ENCODE peak calls at places on chromosomes 13 and 19, in five cellular contexts. Y, K, P, V and R are unnamed samples.

GRCh38 chr13:74226791-74227475 is 92.7 kb upstream of the KLF12 start:
- DNase-seq in V (no peak), Y (no peak), P (no peak), K (no peak), R (no peak)

GRCh38 chr19:55641376-55642152 is 762 bp downstream of the ZNF580 start:
- DNase-seq in P (no peak), K (no peak), Y (peak; percentile 30), V (no peak), R (peak; percentile 55)

GRCh38 chr19:38739440-38740251 is 4.6 kb downstream of the CAPN12 start:
- DNase-seq in P (no peak), V (no peak), K (no peak), Y (no peak), R (no peak)

GRCh38 chr13:77868717-77869116 is 49.9 kb downstream of the EDNRB start:
- DNase-seq in Y (no peak), K (no peak), P (peak; percentile 59), V (no peak), R (peak; percentile 44)

GRCh38 chr13:87872813-87873212 is 201.6 kb downstream of the SLITRK5 start:
- DNase-seq in P (peak; percentile 27), V (no peak), Y (no peak), K (no peak), R (no peak)

GRCh38 chr13:97726664-97727235 is 226.7 kb upstream of the IPO5 start:
- DNase-seq in P (no peak), Y (no peak), K (no peak), V (peak; percentile 52), R (peak; percentile 40)

GRCh38 chr13:26022538-26023292 is 29.1 kb downstream of the SHISA2 start:
- DNase-seq in Y (no peak), V (no peak), P (peak; percentile 97), K (peak; percentile 94), R (peak; percentile 48)

GRCh38 chr19:50205681-50206138 is 2.3 kb downstream of the MYH14 start:
- DNase-seq in K (no peak), Y (no peak), P (no peak), V (no peak), R (no peak)

GRCh38 chr13:114013952-114014629 is 40.2 kb upstream of the C13orf46 start:
- DNase-seq in K (no peak), Y (no peak), V (no peak), P (no peak), R (no peak)

GRCh38 chr19:12783226-12783848 is 7.9 kb upstream of the JUNB start:
- DNase-seq in P (no peak), K (no peak), Y (peak; percentile 56), V (no peak), R (no peak)

GRCh38 chr19:51727349-51727880 is 3.6 kb upstream of the HAS1 start:
- DNase-seq in Y (no peak), V (no peak), K (no peak), P (peak; percentile 75), R (no peak)

GRCh38 chr19:2242092-2242537 is 5.5 kb downstream of the SF3A2 start:
- DNase-seq in P (no peak), K (no peak), V (no peak), Y (no peak), R (no peak)

GRCh38 chr19:33810821-33811220 is 14.2 kb downstream of the KCTD15 start:
- DNase-seq in Y (no peak), K (no peak), P (no peak), V (no peak), R (no peak)

GRCh38 chr13:46801831-46802230 is 4.9 kb upstream of the ESD start:
- DNase-seq in V (no peak), P (peak; percentile 20), K (no peak), Y (no peak), R (no peak)

GRCh38 chr19:28542394-28543243 is 670.3 kb downstream of the UQCRFS1 start:
- DNase-seq in K (no peak), Y (no peak), V (no peak), P (no peak), R (no peak)

GRCh38 chr13:27922974-27923612 is 3.3 kb downstream of the PDX1 start:
- DNase-seq in P (no peak), V (no peak), K (no peak), Y (no peak), R (no peak)

GRCh38 chr13:89982406-89983085 is 1364.9 kb upstream of the MIR17HG start:
- DNase-seq in V (no peak), K (no peak), P (no peak), Y (no peak), R (no peak)

GRCh38 chr19:14248578-14249011 is 42.6 kb upstream of the ADGRL1 start:
- DNase-seq in P (peak; percentile 43), V (peak; percentile 14), Y (peak; percentile 24), K (no peak), R (peak; percentile 92)

GRCh38 chr19:32671883-32672282 is 3.1 kb downstream of the ANKRD27 start:
- DNase-seq in Y (no peak), K (peak; percentile 19), V (no peak), P (no peak), R (no peak)

GRCh38 chr13:99322297-99323103 is 15.3 kb upstream of the GPR183 start:
- DNase-seq in K (no peak), P (peak; percentile 59), Y (peak; percentile 46), V (no peak), R (no peak)

GRCh38 chr19:52170863-52171320 is 529 bp downstream of the ZNF836 start:
- DNase-seq in V (no peak), K (peak; percentile 64), P (no peak), Y (peak; percentile 15), R (peak; percentile 16)

GRCh38 chr19:47658431-47659383 is 49.8 kb downstream of the BICRA start:
- DNase-seq in Y (no peak), K (peak; percentile 38), V (no peak), P (no peak), R (no peak)

GRCh38 chr19:5148794-5149190 is 179.9 kb downstream of the KDM4B start:
- DNase-seq in V (no peak), P (no peak), K (no peak), Y (no peak), R (no peak)

GRCh38 chr19:3360494-3361383 is 5.6 kb upstream of the NFIC start:
- DNase-seq in V (no peak), P (peak; percentile 31), Y (peak; percentile 72), K (peak; percentile 92), R (peak; percentile 75)

GRCh38 chr13:90402102-90402501 is 945.4 kb upstream of the MIR17HG start:
- DNase-seq in K (no peak), V (no peak), Y (no peak), P (no peak), R (no peak)

GRCh38 chr13:98267080-98267912 is 90.2 kb upstream of the RNF113B start:
- DNase-seq in P (no peak), V (peak; percentile 10), K (no peak), Y (no peak), R (no peak)

GRCh38 chr13:32277838-32278237 is 37.3 kb downstream of the ZAR1L start:
- DNase-seq in V (no peak), Y (no peak), K (no peak), P (no peak), R (no peak)

GRCh38 chr19:6730153-6730804 is 7.1 kb downstream of the GPR108 start:
- DNase-seq in K (peak; percentile 70), Y (peak; percentile 18), V (peak; percentile 81), P (no peak), R (peak; percentile 62)

GRCh38 chr13:93225610-93226009 is 997 bp upstream of the GPC6 start:
- DNase-seq in V (no peak), Y (no peak), K (no peak), P (peak; percentile 46), R (no peak)
- TF ChIP-seq CTCF in V (no peak), Y (no peak), K (no peak), P (no peak), R (no peak)

GRCh38 chr13:110421696-110422395 is 114.8 kb downstream of the COL4A2 start:
- DNase-seq in P (no peak), V (no peak), Y (no peak), K (no peak), R (no peak)
- H3K27ac ChIP-seq in P (no peak overlapping the region), V (no peak overlapping the region), Y (no peak overlapping the region), K (no peak overlapping the region), R (no peak overlapping the region)

DNA sequence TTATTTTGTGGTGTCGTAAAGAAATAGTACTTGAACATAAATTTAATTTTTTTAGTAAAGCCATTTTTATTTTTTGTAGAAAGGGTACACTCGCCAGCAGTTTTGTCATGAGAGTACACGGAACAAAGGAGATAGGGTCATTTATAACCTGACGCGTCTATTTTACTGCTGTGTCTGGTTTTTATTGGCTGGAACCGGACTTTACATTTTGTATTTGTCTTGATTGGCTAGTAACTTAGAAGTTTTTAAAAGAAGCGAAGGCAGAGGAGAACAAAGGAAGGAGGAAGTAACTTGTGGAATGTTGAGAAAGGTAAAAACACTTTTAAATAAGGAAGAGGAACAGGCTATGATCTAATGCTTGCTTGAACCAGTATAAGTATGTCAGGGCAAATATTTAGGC is 43.5 kb downstream of the TRPM4 start:
- DNase-seq in P (no peak), K (no peak), Y (no peak), V (no peak), R (no peak)
- TF ChIP-seq CTCF in P (no peak), K (no peak), Y (no peak), V (no peak), R (no peak)

GRCh38 chr13:112991611-112992010 is 22.6 kb downstream of the MCF2L start:
- DNase-seq in Y (no peak), V (no peak), K (no peak), P (no peak), R (no peak)
- H3K27ac ChIP-seq in Y (no peak overlapping the region), V (no peak overlapping the region), K (no peak overlapping the region), P (no peak overlapping the region), R (no peak overlapping the region)

GRCh38 chr13:33694546-33694945 is 123.4 kb upstream of the RFC3 start:
- DNase-seq in P (no peak), V (no peak), Y (no peak), K (no peak), R (no peak)

GRCh38 chr13:33691980-33692379 is 126.0 kb upstream of the RFC3 start:
- DNase-seq in P (no peak), Y (no peak), K (no peak), V (no peak), R (no peak)

GRCh38 chr13:33690321-33690720 is 127.6 kb upstream of the RFC3 start:
- DNase-seq in Y (no peak), K (no peak), V (no peak), P (no peak), R (no peak)

GRCh38 chr13:33696530-33696929 is 121.4 kb upstream of the RFC3 start:
- DNase-seq in Y (no peak), K (no peak), P (peak; percentile 51), V (no peak), R (no peak)

GRCh38 chr13:33692531-33692930 is 125.4 kb upstream of the RFC3 start:
- DNase-seq in P (peak; percentile 40), V (no peak), K (no peak), Y (no peak), R (no peak)
- TF ChIP-seq CTCF in P (peak; percentile 26), V (no peak), K (no peak), Y (no peak), R (no peak)

DNA sequence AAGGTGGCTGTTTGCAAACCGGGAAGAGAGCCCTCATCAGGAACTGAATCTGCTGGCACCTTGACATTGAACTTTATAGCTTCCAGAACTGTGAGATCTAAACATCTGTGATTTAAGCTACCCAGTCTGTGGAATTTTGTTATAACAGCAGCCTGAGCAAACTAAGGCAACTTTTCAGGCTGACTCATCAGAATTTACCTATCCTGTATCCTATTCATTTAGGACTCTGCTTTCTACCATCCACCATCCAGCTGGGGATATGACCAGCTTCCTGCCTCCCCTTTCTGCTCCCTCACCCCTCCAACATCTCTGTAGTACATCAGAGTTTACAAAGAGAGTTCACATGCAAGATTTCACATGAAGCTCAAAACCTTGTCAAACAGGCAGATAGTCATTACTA is 11.1 kb upstream of the CNMD start:
- DNase-seq in Y (no peak), K (no peak), V (no peak), P (no peak), R (no peak)
- H3K27ac ChIP-seq in Y (no peak overlapping the region), K (no peak overlapping the region), V (no peak overlapping the region), P (no peak overlapping the region), R (no peak overlapping the region)

GRCh38 chr13:45121421-45121820 is 1.1 kb downstream of the GTF2F2 start:
- DNase-seq in P (peak; percentile 30), V (no peak), Y (no peak), K (no peak), R (peak; percentile 48)
- TF ChIP-seq CTCF in P (peak; percentile 42), V (no peak), Y (no peak), K (no peak), R (no peak)